ENCODE peak calls at places on chromosomes 13 and 19, in seven cellular contexts. S, P, Q, O, D, Y and L are unnamed samples.

GRCh38 chr13:29196409-29197074 is 376.4 kb downstream of the MTUS2 start:
- DNase-seq in S (no peak), P (no peak), Q (no peak), O (no peak), D (no peak), Y (no peak), L (no peak)

GRCh38 chr13:84940801-84941200 is 858.4 kb downstream of the SLITRK6 start:
- DNase-seq in S (no peak), P (no peak), Q (no peak), O (no peak), D (no peak), Y (no peak), L (no peak)

GRCh38 chr13:112690242-112690943 is 555 bp downstream of the ATP11A start:
- DNase-seq in S (no peak), P (no peak), Q (peak), O (peak), D (no peak), Y (peak), L (peak)

GRCh38 chr13:67515895-67516294 is 285.8 kb upstream of the PCDH9 start:
- DNase-seq in S (no peak), P (no peak), Q (no peak), O (peak), D (no peak), Y (no peak), L (peak)

GRCh38 chr19:36030264-36031148 is 2.2 kb downstream of the CLIP3 start:
- DNase-seq in S (no peak), P (peak), Q (no peak), O (peak), D (no peak), Y (peak), L (no peak)

GRCh38 chr13:102721800-102722231 is 27.0 kb upstream of the METTL21C start:
- DNase-seq in S (no peak), P (no peak), Q (no peak), O (no peak), D (no peak), Y (no peak), L (no peak)

GRCh38 chr13:76882431-76882830 is 3.8 kb downstream of the KCTD12 start:
- DNase-seq in S (no peak), P (no peak), Q (no peak), O (no peak), D (no peak), Y (peak), L (peak)

GRCh38 chr19:31559494-31559893 is 210.3 kb upstream of the TSHZ3 start:
- DNase-seq in S (no peak), P (no peak), Q (no peak), O (no peak), D (no peak), Y (no peak), L (no peak)

GRCh38 chr19:55384576-55385235 is 614 bp upstream of the TMEM238 start:
- DNase-seq in S (no peak), P (no peak), Q (no peak), O (no peak), D (peak), Y (no peak), L (no peak)

GRCh38 chr13:111639994-111640393 is 319.6 kb downstream of the TEX29 start:
- DNase-seq in S (no peak), P (no peak), Q (peak), O (no peak), D (no peak), Y (no peak), L (no peak)

GRCh38 chr13:48320906-48321510 is 17.5 kb downstream of the RB1 start:
- DNase-seq in S (no peak), P (no peak), Q (no peak), O (no peak), D (no peak), Y (peak), L (no peak)

GRCh38 chr19:6065685-6066365 is 44.5 kb downstream of the RFX2 start:
- DNase-seq in S (no peak), P (peak), Q (peak), O (peak), D (no peak), Y (peak), L (peak)

GRCh38 chr13:101230271-101230890 is 185.9 kb downstream of the NALCN start:
- DNase-seq in S (no peak), P (peak), Q (no peak), O (peak), D (no peak), Y (peak), L (no peak)

GRCh38 chr13:30037306-30037705 is 186.9 kb upstream of the UBL3 start:
- DNase-seq in S (peak), P (peak), Q (peak), O (no peak), D (peak), Y (no peak), L (no peak)

GRCh38 chr13:112783135-112783945 is 93.5 kb downstream of the ATP11A start:
- DNase-seq in S (no peak), P (no peak), Q (no peak), O (peak), D (peak), Y (no peak), L (peak)

GRCh38 chr19:35904312-35905068 is 2.2 kb downstream of the HCST start:
- DNase-seq in S (no peak), P (no peak), Q (no peak), O (no peak), D (no peak), Y (no peak), L (no peak)

GRCh38 chr13:33879044-33879596 is 61.2 kb downstream of the RFC3 start:
- DNase-seq in S (no peak), P (no peak), Q (no peak), O (no peak), D (no peak), Y (no peak), L (no peak)

GRCh38 chr19:31127132-31127967 is 221.9 kb downstream of the TSHZ3 start:
- DNase-seq in S (no peak), P (peak), Q (no peak), O (peak), D (no peak), Y (no peak), L (peak)

GRCh38 chr13:106326751-106327150 is 208.7 kb downstream of the EFNB2 start:
- DNase-seq in S (no peak), P (no peak), Q (no peak), O (no peak), D (no peak), Y (no peak), L (no peak)

GRCh38 chr19:39919976-39920375 is 14.5 kb downstream of the FCGBP start:
- DNase-seq in S (no peak), P (peak), Q (no peak), O (no peak), D (no peak), Y (peak), L (no peak)

GRCh38 chr19:50607874-50608785 is 31.6 kb downstream of the SYT3 start:
- DNase-seq in S (peak), P (peak), Q (peak), O (peak), D (peak), Y (peak), L (no peak)

GRCh38 chr19:46287585-46287984 is 9.3 kb upstream of the HIF3A start:
- DNase-seq in S (no peak), P (no peak), Q (no peak), O (no peak), D (no peak), Y (no peak), L (peak)

GRCh38 chr13:102978168-102978567 is 88.0 kb downstream of the SLC10A2 start:
- DNase-seq in S (no peak), P (no peak), Q (no peak), O (no peak), D (no peak), Y (no peak), L (no peak)

GRCh38 chr19:17332360-17332676 is 2.3 kb downstream of the ANO8 start:
- DNase-seq in S (no peak), P (no peak), Q (no peak), O (no peak), D (no peak), Y (no peak), L (no peak)

GRCh38 chr13:29143864-29144263 is 323.7 kb downstream of the MTUS2 start:
- DNase-seq in S (no peak), P (no peak), Q (no peak), O (no peak), D (no peak), Y (peak), L (no peak)

GRCh38 chr19:17654993-17655392 is 33.2 kb downstream of the UNC13A start:
- DNase-seq in S (no peak), P (no peak), Q (peak), O (no peak), D (peak), Y (no peak), L (no peak)

GRCh38 chr13:49651775-49652690 is 23.7 kb downstream of the ARL11 start:
- DNase-seq in S (no peak), P (no peak), Q (no peak), O (no peak), D (no peak), Y (no peak), L (no peak)

GRCh38 chr19:5865772-5866171 is 4.6 kb downstream of the FUT5 start:
- DNase-seq in S (no peak), P (no peak), Q (no peak), O (no peak), D (no peak), Y (no peak), L (no peak)

GRCh38 chr13:112714772-112715569 is 25.1 kb downstream of the ATP11A start:
- DNase-seq in S (no peak), P (peak), Q (no peak), O (no peak), D (no peak), Y (no peak), L (no peak)

DNA sequence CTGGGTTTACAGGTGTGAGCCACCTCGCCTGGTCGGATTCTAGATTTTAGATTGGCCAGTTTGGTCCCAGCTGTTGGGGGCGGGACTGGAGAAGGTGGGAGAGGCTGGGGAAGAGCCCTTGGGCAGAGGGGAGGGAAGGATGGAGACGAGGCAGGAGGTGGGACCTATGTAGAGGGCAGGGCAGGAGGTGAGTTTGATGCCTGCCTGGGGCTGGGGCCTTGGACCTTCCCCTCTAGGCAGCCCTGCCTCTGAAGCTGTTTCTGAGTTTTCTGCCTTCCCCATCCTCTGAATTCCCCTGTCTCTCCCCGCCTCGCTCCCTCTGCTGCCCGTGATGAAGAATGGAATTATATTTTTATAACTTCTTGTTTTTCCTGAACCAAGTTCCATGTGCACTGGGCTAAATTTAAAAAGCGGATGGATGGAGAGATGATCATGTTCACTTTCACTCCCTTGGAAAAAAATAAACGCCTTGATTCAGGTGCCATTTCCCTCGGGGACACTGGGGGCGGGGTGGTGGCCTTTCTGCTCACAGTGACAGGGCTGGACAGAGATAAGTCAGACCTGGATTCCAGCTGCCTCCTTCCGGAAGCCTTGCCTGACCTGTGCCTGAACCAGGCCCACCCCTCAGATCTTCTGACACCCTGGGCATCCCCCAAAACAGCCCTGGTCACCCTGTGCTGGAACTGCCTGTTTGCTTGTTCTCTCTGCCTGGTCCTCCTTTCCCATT is 16.5 kb upstream of the TNFAIP8L1 start:
- DNase-seq in S (no peak), P (peak), Q (peak), O (no peak), D (no peak), Y (no peak), L (no peak)
- H2BK120ac ChIP-seq in S (no peak), P (no peak), Q (no peak), O (no peak), D (no peak), Y (no peak), L (no peak)

DNA sequence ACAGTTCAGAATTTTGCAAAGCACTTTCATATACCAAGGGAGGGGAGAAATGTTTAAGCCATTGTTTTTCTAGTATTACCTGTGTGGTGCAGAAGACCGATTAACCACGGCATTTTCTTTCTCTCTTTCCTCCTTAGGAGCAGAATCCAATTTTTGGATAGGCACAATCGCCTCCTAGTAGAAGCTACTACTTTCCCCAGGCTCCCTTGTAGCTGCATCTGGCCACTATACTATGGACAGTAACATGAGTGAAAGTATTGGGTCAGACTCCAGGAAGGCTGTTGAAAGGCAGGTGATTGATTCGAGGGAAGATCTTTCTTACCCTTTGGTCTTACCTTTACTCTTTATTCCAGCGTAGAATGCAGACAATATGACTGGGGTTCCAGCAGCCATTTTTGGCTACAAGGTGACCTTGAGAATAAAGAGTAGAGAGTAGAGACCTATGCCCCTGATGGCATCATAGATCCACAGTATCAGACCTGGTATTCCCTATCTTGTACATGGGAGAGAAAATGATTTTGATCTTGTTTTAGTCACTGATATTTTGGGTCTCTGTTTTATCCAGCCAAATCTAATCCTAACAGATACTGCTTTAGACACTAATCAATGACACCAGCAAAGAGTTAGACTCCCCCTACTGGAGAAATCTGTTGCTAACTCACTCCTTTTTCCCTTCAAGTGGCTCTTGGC is 77.0 kb downstream of the LRRC63 start:
- DNase-seq in S (peak), P (peak), Q (no peak), O (peak), D (no peak), Y (peak), L (peak)
- H2BK5ac ChIP-seq in S (no peak), P (no peak), Q (no peak), O (no peak), D (no peak), Y (no peak), L (no peak)

GRCh38 chr13:94218537-94218936 is 260.9 kb downstream of the DCT start:
- DNase-seq in S (no peak), P (no peak), Q (peak), O (no peak), D (no peak), Y (no peak), L (no peak)

GRCh38 chr13:94214979-94215378 is 264.5 kb downstream of the DCT start:
- DNase-seq in S (no peak), P (no peak), Q (no peak), O (no peak), D (no peak), Y (no peak), L (no peak)

DNA sequence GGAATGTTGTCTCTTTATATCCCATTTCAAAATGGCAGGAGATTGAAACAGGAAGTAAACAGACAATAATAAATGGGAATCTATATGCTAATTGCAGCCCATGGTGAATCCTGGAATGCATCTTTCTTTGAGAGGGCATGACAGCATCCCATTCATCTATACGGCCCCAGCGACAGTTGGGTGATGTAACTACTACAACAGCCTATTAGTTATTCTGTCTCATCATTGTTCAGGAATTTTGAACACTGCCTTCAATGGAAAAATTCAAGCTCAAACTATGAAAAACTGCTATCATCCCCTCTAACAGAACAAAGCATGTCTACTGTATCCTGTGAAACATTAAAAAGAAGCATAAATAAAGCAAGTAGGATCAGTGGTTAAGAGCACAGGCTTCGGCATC is 262.1 kb downstream of the DCT start:
- DNase-seq in S (no peak), P (no peak), Q (no peak), O (peak), D (no peak), Y (no peak), L (peak)
- H3K4me2 ChIP-seq in S (no peak), P (no peak), Q (no peak), O (no peak), D (no peak), Y (no peak), L (no peak)

DNA sequence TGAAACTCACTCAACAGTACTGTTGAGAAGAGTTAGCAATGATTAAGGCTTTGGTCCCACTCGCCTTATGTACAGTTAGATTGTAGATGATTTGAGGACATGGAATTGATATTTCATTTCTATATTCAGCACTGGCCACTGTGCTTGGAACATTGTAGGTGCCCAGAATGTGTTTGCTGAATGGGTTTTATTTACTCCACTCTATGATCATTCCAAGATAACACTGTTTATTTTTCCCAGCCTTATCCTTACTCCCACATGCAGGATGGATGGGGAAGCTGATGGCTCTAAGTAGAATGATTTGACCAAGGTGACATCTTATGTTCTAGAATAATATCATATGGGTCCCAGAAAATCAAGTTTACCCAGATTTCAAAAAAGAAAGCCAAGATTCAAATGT is 124.6 kb upstream of the RXFP2 start:
- DNase-seq in S (no peak), P (no peak), Q (no peak), O (no peak), D (no peak), Y (no peak), L (no peak)
- H2BK120ac ChIP-seq in S (no peak), P (no peak), Q (no peak), O (no peak), D (no peak), Y (no peak), L (no peak)

GRCh38 chr13:99133230-99133629 is 67.4 kb upstream of the UBAC2 start:
- DNase-seq in S (no peak), P (no peak), Q (no peak), O (no peak), D (no peak), Y (no peak), L (no peak)

GRCh38 chr13:99132295-99132835 is 68.3 kb upstream of the UBAC2 start:
- DNase-seq in S (no peak), P (no peak), Q (no peak), O (no peak), D (no peak), Y (no peak), L (no peak)

GRCh38 chr13:99135591-99135990 is 65.1 kb upstream of the UBAC2 start:
- DNase-seq in S (no peak), P (no peak), Q (no peak), O (no peak), D (no peak), Y (no peak), L (no peak)

GRCh38 chr13:99131410-99131809 is 69.2 kb upstream of the UBAC2 start:
- DNase-seq in S (no peak), P (no peak), Q (no peak), O (no peak), D (no peak), Y (no peak), L (no peak)

GRCh38 chr13:99133848-99134247 is 66.8 kb upstream of the UBAC2 start:
- DNase-seq in S (no peak), P (no peak), Q (no peak), O (no peak), D (no peak), Y (no peak), L (no peak)
- H2BK5ac ChIP-seq in S (no peak), P (no peak), Q (no peak), O (no peak), D (no peak), Y (no peak), L (no peak)